ENCODE peak calls at places on chromosome 18, in nine cellular contexts. Y is psoas muscle, X is colonic mucosa, J is adrenal gland, R is uterus, Z is stomach, I is Peyer's patch, S is tibial nerve, D is left ventricle myocardium inferior. O is an unnamed sample.

GRCh38 chr18:58180738-58181353 is 136.8 kb downstream of the NEDD4L start:
- DNase-seq in I (peak; percentile 56), Z (peak; percentile 69), R (peak; percentile 40), X (peak; percentile 78), D (no peak), Y (no peak), J (peak; percentile 28), S (peak; percentile 78), O (peak; percentile 61)

GRCh38 chr18:11572201-11572600 is 37.2 kb upstream of the SLC35G4 start:
- DNase-seq in S (no peak), I (no peak), X (no peak), Y (no peak), D (no peak), Z (no peak), J (no peak), R (no peak), O (no peak)

GRCh38 chr18:36440614-36441013 is 143.1 kb downstream of the FHOD3 start:
- DNase-seq in R (no peak), Z (no peak), S (no peak), Y (no peak), X (no peak), D (no peak), I (no peak), J (peak; percentile 43), O (no peak)

GRCh38 chr18:54983041-54983686 is 23.9 kb upstream of the CCDC68 start:
- DNase-seq in Z (no peak), J (no peak), D (no peak), X (no peak), S (no peak), R (no peak), I (no peak), Y (no peak), O (no peak)

GRCh38 chr18:56086786-56087185 is 498.8 kb upstream of the TCF4 start:
- DNase-seq in S (no peak), R (no peak), Y (no peak), I (no peak), D (no peak), J (no peak), Z (no peak), X (no peak), O (no peak)

GRCh38 chr18:38250981-38251380 is 685.4 kb upstream of the CELF4 start:
- DNase-seq in Z (no peak), Y (no peak), J (no peak), I (no peak), R (no peak), S (no peak), D (no peak), X (no peak), O (no peak)

GRCh38 chr18:48356909-48357631 is 52.1 kb downstream of the ZBTB7C start:
- DNase-seq in D (no peak), Y (no peak), R (no peak), X (peak; percentile 22), S (no peak), Z (no peak), J (no peak), I (no peak), O (no peak)

GRCh38 chr18:56926740-56927139 is 220.1 kb upstream of the BOD1L2 start:
- DNase-seq in D (no peak), I (no peak), X (no peak), Y (no peak), J (no peak), Z (no peak), S (no peak), R (no peak), O (no peak)

GRCh38 chr18:24987933-24988840 is 363.8 kb downstream of the ZNF521 start:
- DNase-seq in Z (no peak), D (peak; percentile 43), R (peak; percentile 64), I (no peak), S (peak; percentile 45), Y (peak; percentile 64), X (no peak), J (no peak), O (no peak)

GRCh38 chr18:12305930-12306629 is 2.0 kb upstream of the TUBB6 start:
- DNase-seq in Z (no peak), I (no peak), Y (no peak), X (no peak), J (no peak), S (no peak), R (peak; percentile 13), D (no peak), O (no peak)

GRCh38 chr18:68461635-68462034 is 253.3 kb downstream of the TMX3 start:
- DNase-seq in Z (no peak), S (no peak), J (no peak), Y (no peak), I (no peak), R (no peak), D (no peak), X (no peak), O (no peak)

GRCh38 chr18:77047803-77048419 is 84.7 kb downstream of the MBP start:
- DNase-seq in I (no peak), Y (no peak), J (no peak), R (no peak), X (no peak), Z (no peak), S (no peak), D (no peak), O (no peak)

GRCh38 chr18:68972176-68972575 is 174.3 kb downstream of the CCDC102B start:
- DNase-seq in X (no peak), Z (no peak), I (no peak), D (no peak), R (no peak), S (no peak), J (no peak), Y (no peak), O (no peak)

GRCh38 chr18:58567453-58568196 is 61.3 kb downstream of the ALPK2 start:
- DNase-seq in J (no peak), Z (no peak), Y (no peak), I (no peak), S (peak; percentile 38), R (peak; percentile 80), D (no peak), X (no peak), O (no peak)

GRCh38 chr18:35683021-35683420 is 101.5 kb downstream of the GALNT1 start:
- DNase-seq in I (no peak), D (no peak), J (no peak), Y (no peak), Z (no peak), R (no peak), S (no peak), X (no peak), O (no peak)

GRCh38 chr18:44887227-44887631 is 206.5 kb downstream of the SETBP1 start:
- DNase-seq in Y (no peak), D (no peak), X (peak; percentile 41), Z (peak; percentile 72), J (no peak), I (no peak), S (no peak), R (no peak), O (no peak)

GRCh38 chr18:25299899-25300298 is 52.1 kb downstream of the ZNF521 start:
- DNase-seq in D (no peak), I (no peak), X (no peak), J (no peak), Z (no peak), R (no peak), Y (no peak), S (no peak), O (no peak)

GRCh38 chr18:57443716-57444115 is 8.5 kb downstream of the ONECUT2 start:
- DNase-seq in D (no peak), Z (no peak), I (no peak), S (no peak), J (no peak), R (no peak), Y (no peak), X (no peak), O (no peak)

GRCh38 chr18:31801078-31801477 is 40.4 kb upstream of the SLC25A52 start:
- DNase-seq in R (no peak), Y (no peak), I (no peak), Z (no peak), D (no peak), X (no peak), S (no peak), J (no peak), O (no peak)

GRCh38 chr18:79578396-79579260 is 101.0 kb upstream of the CTDP1 start:
- DNase-seq in J (no peak), S (no peak), R (no peak), X (no peak), D (no peak), Z (no peak), I (no peak), Y (no peak), O (peak; percentile 6)

DNA sequence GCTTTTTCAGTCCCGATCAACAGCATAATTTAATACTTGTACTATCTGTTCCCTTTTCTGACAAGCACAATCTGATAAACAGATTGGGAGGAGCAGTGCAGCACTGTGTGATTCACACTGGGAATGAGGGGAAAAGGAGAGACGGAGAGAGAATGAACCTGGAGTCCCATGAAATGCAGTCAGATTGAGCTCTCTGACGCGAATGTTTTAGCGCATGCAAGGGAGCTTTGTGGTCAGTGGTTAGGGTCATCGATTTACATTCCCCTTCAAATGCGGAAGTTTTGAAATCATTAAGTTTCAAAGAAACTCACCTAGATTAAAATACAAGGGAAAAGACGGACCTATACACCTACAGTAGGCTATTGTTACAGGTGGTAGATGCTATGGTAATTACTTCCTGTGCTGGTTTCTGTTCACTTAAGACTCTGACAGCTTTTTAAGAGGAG is 99.6 kb downstream of the KCTD1 start:
- DNase-seq in I (no peak), R (no peak), J (no peak), X (no peak), Z (no peak), Y (no peak), S (no peak), D (no peak), O (no peak)
- TF ChIP-seq CTCF in I (no peak), R (no peak), J (no peak), X (no peak), Z (no peak), Y (no peak), S (no peak), D (no peak), O (no peak)

GRCh38 chr18:26565514-26565913 is 17.2 kb upstream of the KCTD1 start:
- DNase-seq in Y (no peak), X (no peak), D (no peak), Z (no peak), S (no peak), R (no peak), I (no peak), J (no peak), O (no peak)
- H3K27ac ChIP-seq in Y (no peak overlapping the region), X (no peak overlapping the region), D (no peak overlapping the region), Z (no peak overlapping the region), S (peak overlapping the region; percentile 19), R (no peak overlapping the region), I (no peak overlapping the region), J (no peak overlapping the region), O (no peak overlapping the region)

GRCh38 chr18:49648811-49649210 is 87.0 kb downstream of the LIPG start:
- DNase-seq in Y (no peak), S (no peak), R (no peak), Z (no peak), J (no peak), I (no peak), X (no peak), D (no peak), O (no peak)
- TF ChIP-seq CTCF in Y (no peak), S (no peak), R (no peak), Z (no peak), J (no peak), I (peak; percentile 11), X (no peak), D (peak; percentile 25), O (no peak)

DNA sequence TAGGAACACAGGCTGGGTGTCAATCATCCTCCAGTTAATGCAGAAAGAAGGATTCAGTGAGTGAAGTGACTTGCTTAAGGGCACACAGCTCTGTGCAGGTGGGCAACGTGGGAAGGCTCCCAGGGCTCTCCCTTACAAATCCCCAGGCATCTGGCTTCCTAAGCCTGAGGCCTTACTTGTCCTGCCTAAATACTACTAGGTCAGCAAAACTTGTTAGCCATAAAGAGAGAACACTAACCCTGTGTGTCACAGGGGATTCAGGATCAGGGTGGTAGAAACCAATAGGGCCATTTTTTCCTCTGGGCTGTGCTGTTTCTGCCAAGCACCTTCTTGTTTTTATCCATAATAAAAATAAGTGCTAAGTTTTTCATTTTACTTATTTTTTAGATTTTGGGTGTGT is 55.0 kb downstream of the GATA6 start:
- DNase-seq in R (no peak), D (no peak), Y (no peak), J (no peak), S (no peak), X (no peak), Z (no peak), I (no peak), O (no peak)
- H3K27ac ChIP-seq in R (no peak overlapping the region), D (no peak overlapping the region), Y (no peak overlapping the region), J (no peak overlapping the region), S (no peak overlapping the region), X (peak overlapping the region; percentile 72), Z (no peak overlapping the region), I (peak overlapping the region; percentile 85), O (no peak overlapping the region)

O was measured in CD4-positive, alpha-beta T cell.